ENCODE peak calls at places on chromosomes 1 and 21, in four cellular contexts. T, C, D and U are unnamed samples.

GRCh38 chr1:25461783-25462182 is 31.1 kb downstream of the MACO1 start:
- DNase-seq in D (no peak), T (no peak), C (no peak), U (no peak)

GRCh38 chr1:147853391-147853790 is 49.2 kb upstream of the GJA8 start:
- DNase-seq in T (no peak), D (peak), C (peak), U (peak)

GRCh38 chr21:45378258-45378966 is 26.6 kb upstream of the COL18A1 start:
- DNase-seq in C (peak), T (peak), D (no peak), U (no peak)

GRCh38 chr1:24503003-24503751 is 541 bp downstream of the RCAN3 start:
- DNase-seq in D (no peak), C (peak), T (no peak), U (no peak)

GRCh38 chr1:207838156-207839082 is 72.5 kb downstream of the CD34 start:
- DNase-seq in D (peak), T (no peak), C (no peak), U (no peak)

GRCh38 chr1:214397497-214397896 is 116.5 kb downstream of the SMYD2 start:
- DNase-seq in T (no peak), C (no peak), D (no peak), U (no peak)

GRCh38 chr1:231814536-231814935 is 187.9 kb downstream of the DISC1 start:
- DNase-seq in D (no peak), T (no peak), C (no peak), U (no peak)

GRCh38 chr1:225567789-225568188 is 85.1 kb downstream of the ENAH start:
- DNase-seq in D (peak), T (no peak), C (peak), U (no peak)

GRCh38 chr1:208223136-208223535 is 21.0 kb downstream of the PLXNA2 start:
- DNase-seq in T (no peak), C (no peak), D (no peak), U (peak)

GRCh38 chr1:63698001-63698838 is 75.6 kb upstream of the ROR1 start:
- DNase-seq in T (no peak), C (no peak), D (peak), U (peak)

GRCh38 chr1:203781962-203782361 is 13.5 kb upstream of the ZBED6 start:
- DNase-seq in T (no peak), C (no peak), D (no peak), U (no peak)

GRCh38 chr1:182584746-182585145 is 4.3 kb downstream of the RNASEL start:
- DNase-seq in D (no peak), C (no peak), T (no peak), U (no peak)

GRCh38 chr1:175656416-175656815 is 87.0 kb downstream of the TNR start:
- DNase-seq in T (no peak), D (no peak), C (no peak), U (no peak)

GRCh38 chr1:27967884-27968466 is 8.2 kb downstream of the XKR8 start:
- DNase-seq in D (no peak), T (no peak), C (no peak), U (peak)

GRCh38 chr1:205396972-205397616 is 24.8 kb downstream of the LEMD1 start:
- DNase-seq in C (peak), D (peak), T (no peak), U (peak)

GRCh38 chr1:4422496-4423289 is 231.7 kb upstream of the AJAP1 start:
- DNase-seq in T (no peak), C (no peak), D (peak), U (no peak)

GRCh38 chr1:203038891-203039608 is 12.8 kb downstream of the PPFIA4 start:
- DNase-seq in C (peak), T (no peak), D (peak), U (peak)

GRCh38 chr21:42341776-42342542 is 8.8 kb downstream of the TFF2 start:
- DNase-seq in T (no peak), D (no peak), C (no peak), U (no peak)

GRCh38 chr1:61208815-61209214 is 126.5 kb downstream of the NFIA start:
- DNase-seq in T (no peak), D (no peak), C (no peak), U (no peak)

GRCh38 chr1:61208172-61208571 is 125.8 kb downstream of the NFIA start:
- DNase-seq in C (no peak), D (no peak), T (no peak), U (no peak)

GRCh38 chr1:61207416-61207815 is 125.1 kb downstream of the NFIA start:
- DNase-seq in T (no peak), D (no peak), C (no peak), U (no peak)

GRCh38 chr1:61213612-61214011 is 131.3 kb downstream of the NFIA start:
- DNase-seq in T (no peak), D (no peak), C (no peak), U (no peak)

DNA sequence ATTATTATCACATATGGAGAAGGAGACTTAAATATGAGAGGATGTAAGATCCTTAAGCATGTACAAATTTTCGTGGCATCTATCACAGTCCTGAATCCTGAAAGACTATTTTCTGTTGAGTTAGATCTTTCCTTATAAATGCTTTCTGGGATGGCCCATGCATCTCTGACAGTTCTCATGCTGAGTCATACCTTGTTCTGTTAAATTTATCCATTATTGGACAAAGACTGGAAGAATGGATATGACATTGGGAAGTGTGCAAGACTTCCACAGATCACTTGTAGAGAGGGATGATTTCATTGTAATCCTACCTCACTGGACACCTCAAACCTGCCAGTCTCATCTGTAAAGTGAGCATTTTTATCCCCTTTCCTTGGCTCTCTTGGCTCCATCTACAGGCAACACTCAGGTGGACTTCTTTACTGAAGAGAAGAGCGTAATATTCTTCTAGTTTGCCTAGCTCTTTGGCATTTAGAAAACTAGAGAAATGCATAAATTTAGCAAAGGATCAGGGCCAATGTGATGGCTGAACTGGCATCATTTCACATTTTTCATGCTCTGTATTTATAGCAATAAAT is 128.2 kb downstream of the NFIA start:
- DNase-seq in T (no peak), C (no peak), D (no peak), U (no peak)
- TF ChIP-seq CTCF in T (no peak), C (peak), D (peak), U (no peak)

GRCh38 chr1:163824006-163824405 is 502.3 kb downstream of the NUF2 start:
- DNase-seq in T (no peak), C (no peak), D (peak), U (peak)

GRCh38 chr1:163821679-163822078 is 499.9 kb downstream of the NUF2 start:
- DNase-seq in C (no peak), T (no peak), D (no peak), U (no peak)

GRCh38 chr1:163822933-163823511 is 501.3 kb downstream of the NUF2 start:
- DNase-seq in D (no peak), C (no peak), T (no peak), U (peak)

GRCh38 chr1:163826500-163826899 is 504.7 kb downstream of the NUF2 start:
- DNase-seq in T (no peak), D (no peak), C (no peak), U (no peak)

GRCh38 chr1:163824490-163824889 is 502.7 kb downstream of the NUF2 start:
- DNase-seq in T (no peak), D (no peak), C (no peak), U (peak)
- H3K4me3 ChIP-seq in T (no peak), D (no peak), C (no peak), U (no peak)

GRCh38 chr1:10398734-10399486 is at the start of gene PGD:
- DNase-seq in C (peak), D (peak), T (peak), U (peak)
- TF ChIP-seq CTCF in C (no peak), D (no peak), T (no peak), U (no peak)

GRCh38 chr1:156768610-156769295 is 1.4 kb downstream of the PRCC start:
- DNase-seq in T (no peak), D (no peak), C (no peak), U (no peak)

GRCh38 chr1:156767879-156768608 is 709 bp downstream of the PRCC start:
- DNase-seq in D (no peak), T (peak), C (peak), U (peak)

GRCh38 chr1:156766288-156767100 is 841 bp upstream of the PRCC start:
- DNase-seq in T (peak), C (peak), D (no peak), U (peak)

GRCh38 chr1:156767101-156767878 is at the start of gene PRCC:
- DNase-seq in T (peak), D (peak), C (peak), U (peak)

GRCh38 chr1:156765664-156766063 is 1.7 kb upstream of the PRCC start:
- DNase-seq in C (no peak), T (peak), D (no peak), U (no peak)
- H3K4me3 ChIP-seq in C (no peak), T (no peak), D (no peak), U (no peak)

DNA sequence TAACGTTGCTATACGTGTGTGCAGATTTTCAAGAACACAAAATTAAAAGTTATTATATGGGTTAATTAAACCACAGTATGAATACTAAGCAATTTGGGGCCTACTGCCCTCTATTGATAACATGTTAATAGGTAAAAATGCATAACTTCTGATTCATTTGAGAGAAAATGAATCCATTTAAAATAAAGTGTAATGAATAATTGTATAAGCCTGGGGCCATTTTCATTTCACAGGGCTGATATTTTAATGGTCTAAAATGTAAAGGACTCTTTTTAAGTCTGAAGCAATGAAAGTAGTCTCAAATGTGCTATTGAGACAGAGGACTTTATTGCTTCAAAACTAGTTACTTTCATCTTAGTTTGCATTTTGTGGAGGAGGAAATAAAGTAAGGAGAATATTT is 155.4 kb downstream of the TLR5 start:
- DNase-seq in T (no peak), D (no peak), C (no peak), U (no peak)
- TF ChIP-seq CTCF in T (no peak), D (no peak), C (no peak), U (no peak)

DNA sequence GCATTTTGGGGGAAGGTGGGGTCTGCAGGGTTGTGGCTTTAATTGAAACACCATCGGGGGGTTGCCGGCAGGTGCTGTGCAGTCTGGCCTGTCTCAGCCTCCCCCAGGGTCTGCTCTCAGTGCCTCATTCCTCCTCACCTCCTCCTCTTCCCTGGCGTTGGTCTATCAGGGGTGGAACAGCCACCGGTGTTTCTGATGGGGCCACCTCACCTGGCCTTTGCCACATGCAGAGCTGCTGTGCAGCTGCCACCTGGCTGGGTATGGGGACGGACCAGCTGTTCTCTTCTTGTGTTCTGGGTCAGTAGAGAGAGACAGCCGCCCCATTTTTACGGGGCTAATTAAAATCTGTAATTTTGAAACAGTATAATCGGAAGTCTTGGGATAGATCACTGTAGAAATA is 53.9 kb downstream of the SPSB1 start:
- DNase-seq in C (no peak), D (no peak), T (no peak), U (no peak)
- H3K4me3 ChIP-seq in C (no peak), D (no peak), T (no peak), U (no peak)

DNA sequence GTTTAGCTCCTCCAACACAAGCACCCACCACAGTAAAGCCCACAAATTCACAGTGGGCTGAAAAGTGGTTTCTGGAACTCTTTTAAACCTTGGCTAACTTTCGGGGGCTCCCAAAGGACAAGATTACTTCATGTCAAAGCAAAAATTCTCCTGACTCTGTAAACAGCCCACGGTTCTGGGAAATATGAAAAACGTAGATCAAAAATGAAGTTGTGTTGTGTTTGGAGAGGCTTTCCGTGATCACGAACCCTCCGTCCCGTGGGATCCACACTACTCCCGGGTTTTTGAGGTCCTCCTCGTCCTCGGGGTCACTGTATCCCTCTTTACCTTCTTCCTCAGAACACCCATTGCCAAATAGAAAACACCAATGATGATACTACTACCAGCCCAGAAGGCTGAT is 159.0 kb upstream of the RUNX1 start:
- DNase-seq in C (no peak), D (no peak), T (no peak), U (no peak)
- TF ChIP-seq CTCF in C (no peak), D (no peak), T (no peak), U (no peak)